ENCODE peak calls at places on chromosomes 1 and 21, in ten cellular contexts. F, S, J, R, M, W, I, X, K and V are unnamed samples.

GRCh38 chr1:235648954-235649721 is 446 bp downstream of the GNG4 start:
- DNase-seq in I (peak; percentile 58), X (peak; percentile 48), W (peak; percentile 34), J (peak; percentile 57), M (no peak), S (peak; percentile 71), K (peak; percentile 33), R (peak; percentile 48), F (peak; percentile 32), V (no peak)

GRCh38 chr1:92858564-92859399 is 26.9 kb downstream of the RPL5 start:
- DNase-seq in S (peak; percentile 81), J (peak; percentile 54), X (peak; percentile 91), I (peak; percentile 79), R (peak; percentile 36), F (peak; percentile 92), W (no peak), K (peak; percentile 59), M (peak; percentile 80), V (peak; percentile 12)

GRCh38 chr1:5945445-5945844 is 46.8 kb downstream of the NPHP4 start:
- DNase-seq in X (no peak), F (no peak), M (no peak), J (no peak), I (no peak), R (no peak), S (no peak), W (no peak), K (no peak), V (no peak)

GRCh38 chr1:119347858-119348257 is 20.7 kb upstream of the HAO2 start:
- DNase-seq in F (no peak), S (peak; percentile 27), K (no peak), I (no peak), W (no peak), J (no peak), X (no peak), R (no peak), M (no peak), V (no peak)

GRCh38 chr1:1281533-1282321 is 1.5 kb downstream of the SCNN1D start:
- DNase-seq in K (no peak), M (no peak), S (peak; percentile 87), R (no peak), I (peak; percentile 72), W (peak; percentile 85), F (no peak), J (no peak), X (peak; percentile 41), V (no peak)

GRCh38 chr1:9078949-9079500 is 9.6 kb upstream of the SLC2A5 start:
- DNase-seq in S (peak; percentile 22), M (no peak), R (no peak), K (no peak), W (no peak), I (no peak), F (no peak), X (no peak), J (no peak), V (no peak)

GRCh38 chr1:190475394-190476250 is 2.0 kb downstream of the BRINP3 start:
- DNase-seq in I (no peak), S (no peak), X (peak; percentile 20), F (no peak), K (no peak), R (no peak), W (no peak), M (no peak), J (no peak), V (no peak)

GRCh38 chr1:67169932-67170331 is 3.7 kb downstream of the IL23R start:
- DNase-seq in S (no peak), K (no peak), R (no peak), M (no peak), J (no peak), I (no peak), W (no peak), F (no peak), X (no peak), V (no peak)

GRCh38 chr1:180863158-180863775 is 49.4 kb upstream of the KIAA1614 start:
- DNase-seq in F (peak; percentile 81), J (peak; percentile 2), M (no peak), X (peak; percentile 81), S (peak; percentile 57), I (peak; percentile 48), W (no peak), R (peak; percentile 44), K (peak; percentile 21), V (no peak)

GRCh38 chr21:39451332-39452206 is at the start of gene SH3BGR:
- DNase-seq in R (no peak), I (no peak), W (peak; percentile 73), F (no peak), X (peak; percentile 65), K (no peak), J (no peak), M (no peak), S (peak; percentile 41), V (peak; percentile 53)

GRCh38 chr1:167935252-167936067 is 1.0 kb upstream of the DCAF6 start:
- DNase-seq in I (peak; percentile 34), F (peak; percentile 21), J (peak; percentile 26), W (no peak), K (peak; percentile 22), M (peak; percentile 33), S (peak; percentile 43), X (peak; percentile 51), R (peak; percentile 10), V (no peak)

GRCh38 chr1:205313681-205314308 is 7.8 kb downstream of the NUAK2 start:
- DNase-seq in I (no peak), J (peak; percentile 54), F (peak; percentile 36), M (no peak), R (peak; percentile 70), X (peak; percentile 79), S (peak; percentile 62), W (peak; percentile 48), K (peak; percentile 53), V (no peak)

GRCh38 chr1:111958075-111958474 is 31.4 kb downstream of the KCND3 start:
- DNase-seq in F (no peak), M (no peak), J (no peak), I (no peak), R (no peak), K (no peak), X (no peak), S (no peak), W (no peak), V (no peak)

GRCh38 chr21:45747802-45748445 is 104.4 kb downstream of the PCBP3 start:
- DNase-seq in J (no peak), W (no peak), R (no peak), I (peak; percentile 86), X (peak; percentile 47), M (peak; percentile 88), K (no peak), F (no peak), S (peak; percentile 8), V (no peak)

GRCh38 chr1:85417876-85418275 is 47.1 kb downstream of the DDAH1 start:
- DNase-seq in M (no peak), W (no peak), X (no peak), J (no peak), S (no peak), R (no peak), K (no peak), F (no peak), I (no peak), V (no peak)